ENCODE peak calls at places on chromosome 12, in nine cellular contexts. One of them, this sample, is unnamed.

GRCh38 chr12:70948236-70948975 is 27.9 kb upstream of the PTPRR start:
- DNase-seq in CD8-positive, alpha-beta T cell: no peak
- DNase-seq in PC-3: no peak
- DNase-seq in tibial artery: no peak
- DNase-seq in psoas muscle: no peak
- DNase-seq in uterus: no peak
- DNase-seq in AG04450: no peak
- DNase-seq in fibroblast of lung: peak
- DNase-seq in HCT116: no peak
- DNase-seq in this sample: no peak

GRCh38 chr12:78928200-78929074 is 63.9 kb downstream of the SYT1 start:
- DNase-seq in fibroblast of lung: peak
- DNase-seq in psoas muscle: no peak
- DNase-seq in CD8-positive, alpha-beta T cell: no peak
- DNase-seq in HCT116: peak
- DNase-seq in AG04450: peak
- DNase-seq in uterus: no peak
- DNase-seq in tibial artery: no peak
- DNase-seq in PC-3: peak
- DNase-seq in this sample: peak

GRCh38 chr12:100964026-100964425 is 169.4 kb downstream of the ANO4 start:
- DNase-seq in fibroblast of lung: no peak
- DNase-seq in AG04450: no peak
- DNase-seq in psoas muscle: no peak
- DNase-seq in CD8-positive, alpha-beta T cell: no peak
- DNase-seq in HCT116: no peak
- DNase-seq in PC-3: no peak
- DNase-seq in tibial artery: no peak
- DNase-seq in uterus: no peak
- DNase-seq in this sample: no peak

GRCh38 chr12:4091001-4091789 is 182.4 kb upstream of the CCND2 start:
- DNase-seq in psoas muscle: no peak
- DNase-seq in uterus: no peak
- DNase-seq in CD8-positive, alpha-beta T cell: no peak
- DNase-seq in AG04450: no peak
- DNase-seq in HCT116: no peak
- DNase-seq in tibial artery: no peak
- DNase-seq in fibroblast of lung: no peak
- DNase-seq in PC-3: no peak
- DNase-seq in this sample: no peak

GRCh38 chr12:21962236-21962635 is 21.0 kb upstream of the ABCC9 start:
- DNase-seq in tibial artery: no peak
- DNase-seq in AG04450: no peak
- DNase-seq in PC-3: peak
- DNase-seq in psoas muscle: no peak
- DNase-seq in CD8-positive, alpha-beta T cell: no peak
- DNase-seq in fibroblast of lung: peak
- DNase-seq in uterus: no peak
- DNase-seq in HCT116: no peak
- DNase-seq in this sample: no peak

GRCh38 chr12:112898380-112898779 is 8.4 kb upstream of the OAS1 start:
- DNase-seq in AG04450: no peak
- DNase-seq in HCT116: no peak
- DNase-seq in PC-3: no peak
- DNase-seq in uterus: no peak
- DNase-seq in CD8-positive, alpha-beta T cell: no peak
- DNase-seq in psoas muscle: no peak
- DNase-seq in fibroblast of lung: no peak
- DNase-seq in tibial artery: no peak
- DNase-seq in this sample: no peak

GRCh38 chr12:90098132-90098779 is 389.6 kb upstream of the ATP2B1 start:
- DNase-seq in fibroblast of lung: peak
- DNase-seq in tibial artery: no peak
- DNase-seq in PC-3: no peak
- DNase-seq in psoas muscle: no peak
- DNase-seq in CD8-positive, alpha-beta T cell: no peak
- DNase-seq in uterus: no peak
- DNase-seq in HCT116: no peak
- DNase-seq in AG04450: no peak
- DNase-seq in this sample: no peak

GRCh38 chr12:69873429-69873828 is 48.4 kb downstream of the MYRFL start:
- DNase-seq in PC-3: peak
- DNase-seq in fibroblast of lung: peak
- DNase-seq in HCT116: no peak
- DNase-seq in uterus: no peak
- DNase-seq in AG04450: no peak
- DNase-seq in psoas muscle: no peak
- DNase-seq in tibial artery: no peak
- DNase-seq in CD8-positive, alpha-beta T cell: no peak
- DNase-seq in this sample: peak

DNA sequence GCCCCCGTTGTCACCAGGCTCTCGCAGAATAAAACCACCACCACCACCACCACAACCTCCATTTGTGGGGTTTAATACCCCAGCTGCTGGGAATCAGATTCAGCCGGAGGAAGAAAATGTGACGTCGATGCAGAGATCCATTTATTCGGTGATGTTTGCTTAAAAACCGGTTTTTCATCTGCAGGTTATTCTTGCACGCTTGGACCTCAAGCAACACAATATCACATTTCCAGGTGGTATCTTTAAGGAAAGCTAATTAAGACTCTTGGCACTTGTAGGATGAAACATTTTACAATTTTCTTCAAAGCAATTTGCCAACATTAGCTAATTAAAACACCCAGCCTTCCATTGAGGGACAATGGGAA is 39.8 kb downstream of the SPRING1 start:
- DNase-seq in fibroblast of lung: no peak
- DNase-seq in uterus: no peak
- DNase-seq in tibial artery: no peak
- DNase-seq in psoas muscle: no peak
- DNase-seq in AG04450: no peak
- DNase-seq in PC-3: peak
- DNase-seq in CD8-positive, alpha-beta T cell: no peak
- DNase-seq in HCT116: no peak
- DNase-seq in this sample: no peak
- H3K27ac ChIP-seq in fibroblast of lung: no peak
- H3K27ac ChIP-seq in uterus: no peak
- H3K27ac ChIP-seq in tibial artery: no peak
- H3K27ac ChIP-seq in psoas muscle: no peak
- H3K27ac ChIP-seq in AG04450: no peak
- H3K27ac ChIP-seq in PC-3: peak
- H3K27ac ChIP-seq in CD8-positive, alpha-beta T cell: no peak
- H3K27ac ChIP-seq in HCT116: no peak
- H3K27ac ChIP-seq in this sample: no peak

GRCh38 chr12:115791331-115791730 is 486.2 kb downstream of the MED13L start:
- DNase-seq in PC-3: no peak
- DNase-seq in AG04450: no peak
- DNase-seq in CD8-positive, alpha-beta T cell: no peak
- DNase-seq in tibial artery: no peak
- DNase-seq in uterus: no peak
- DNase-seq in psoas muscle: no peak
- DNase-seq in fibroblast of lung: no peak
- DNase-seq in HCT116: no peak
- DNase-seq in this sample: no peak

GRCh38 chr12:115799610-115800009 is 477.9 kb downstream of the MED13L start:
- DNase-seq in AG04450: no peak
- DNase-seq in HCT116: no peak
- DNase-seq in psoas muscle: no peak
- DNase-seq in PC-3: no peak
- DNase-seq in CD8-positive, alpha-beta T cell: no peak
- DNase-seq in uterus: no peak
- DNase-seq in fibroblast of lung: no peak
- DNase-seq in tibial artery: no peak
- DNase-seq in this sample: peak

GRCh38 chr12:115798309-115798917 is 479.1 kb downstream of the MED13L start:
- DNase-seq in tibial artery: no peak
- DNase-seq in fibroblast of lung: no peak
- DNase-seq in HCT116: no peak
- DNase-seq in uterus: no peak
- DNase-seq in PC-3: no peak
- DNase-seq in psoas muscle: no peak
- DNase-seq in CD8-positive, alpha-beta T cell: no peak
- DNase-seq in AG04450: no peak
- DNase-seq in this sample: no peak

GRCh38 chr12:115790526-115790925 is 487.0 kb downstream of the MED13L start:
- DNase-seq in PC-3: no peak
- DNase-seq in tibial artery: no peak
- DNase-seq in HCT116: no peak
- DNase-seq in AG04450: no peak
- DNase-seq in psoas muscle: no peak
- DNase-seq in CD8-positive, alpha-beta T cell: no peak
- DNase-seq in uterus: no peak
- DNase-seq in fibroblast of lung: no peak
- DNase-seq in this sample: no peak

DNA sequence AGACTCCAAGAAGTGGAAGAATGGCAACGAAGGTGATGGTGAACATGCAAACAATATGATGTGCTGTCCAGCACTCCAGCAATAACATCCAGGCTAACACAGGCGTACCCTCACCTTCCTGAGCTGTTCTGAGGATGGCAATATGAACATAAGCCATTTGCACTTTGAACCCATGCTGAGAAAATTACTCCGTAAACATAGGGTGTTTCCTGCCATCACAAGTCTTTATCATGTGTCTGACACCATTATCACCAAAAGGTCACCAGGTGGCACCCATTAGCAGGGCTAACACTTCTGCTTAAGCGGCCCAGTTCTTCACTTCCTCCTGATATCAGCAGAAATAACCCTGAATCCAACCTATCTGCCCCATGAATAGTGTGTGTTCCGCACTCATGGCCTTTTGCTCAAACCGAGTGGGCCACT is 482.8 kb downstream of the MED13L start:
- DNase-seq in CD8-positive, alpha-beta T cell: no peak
- DNase-seq in uterus: no peak
- DNase-seq in AG04450: no peak
- DNase-seq in tibial artery: no peak
- DNase-seq in psoas muscle: no peak
- DNase-seq in fibroblast of lung: no peak
- DNase-seq in PC-3: peak
- DNase-seq in HCT116: no peak
- DNase-seq in this sample: no peak
- TF ChIP-seq CTCF in CD8-positive, alpha-beta T cell: no peak
- TF ChIP-seq CTCF in uterus: no peak
- TF ChIP-seq CTCF in AG04450: no peak
- TF ChIP-seq CTCF in tibial artery: no peak
- TF ChIP-seq CTCF in psoas muscle: peak
- TF ChIP-seq CTCF in fibroblast of lung: no peak
- TF ChIP-seq CTCF in PC-3: peak
- TF ChIP-seq CTCF in HCT116: no peak
- TF ChIP-seq CTCF in this sample: no peak

GRCh38 chr12:51019927-51020326 is 6.3 kb downstream of the SLC11A2 start:
- DNase-seq in CD8-positive, alpha-beta T cell: no peak
- DNase-seq in uterus: no peak
- DNase-seq in AG04450: no peak
- DNase-seq in fibroblast of lung: no peak
- DNase-seq in tibial artery: no peak
- DNase-seq in PC-3: no peak
- DNase-seq in psoas muscle: no peak
- DNase-seq in HCT116: no peak
- DNase-seq in this sample: no peak
- H3K27ac ChIP-seq in CD8-positive, alpha-beta T cell: no peak
- H3K27ac ChIP-seq in uterus: no peak
- H3K27ac ChIP-seq in AG04450: no peak
- H3K27ac ChIP-seq in fibroblast of lung: no peak
- H3K27ac ChIP-seq in tibial artery: no peak
- H3K27ac ChIP-seq in PC-3: no peak
- H3K27ac ChIP-seq in psoas muscle: no peak
- H3K27ac ChIP-seq in HCT116: no peak
- H3K27ac ChIP-seq in this sample: no peak

DNA sequence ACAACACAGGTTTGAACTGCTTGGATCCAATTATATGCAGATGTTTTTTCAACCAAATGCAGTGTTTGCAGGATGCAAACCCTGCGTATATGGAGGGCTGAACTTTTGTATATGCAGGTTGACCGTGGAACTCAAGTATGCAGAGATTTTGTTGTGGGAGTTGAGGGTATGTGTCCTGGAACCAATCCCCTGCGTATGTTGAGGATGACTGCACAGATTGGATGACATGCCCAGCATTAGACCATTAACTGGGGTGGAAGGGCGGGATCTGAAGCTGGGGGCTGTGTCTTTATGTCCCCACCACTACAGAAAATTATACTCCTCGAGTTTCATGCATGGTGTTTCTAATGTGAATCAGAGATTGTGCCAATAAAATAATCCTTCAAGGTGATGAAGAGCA is 162.2 kb upstream of the RMST start:
- DNase-seq in tibial artery: no peak
- DNase-seq in fibroblast of lung: no peak
- DNase-seq in HCT116: no peak
- DNase-seq in psoas muscle: no peak
- DNase-seq in PC-3: no peak
- DNase-seq in CD8-positive, alpha-beta T cell: no peak
- DNase-seq in uterus: no peak
- DNase-seq in AG04450: no peak
- DNase-seq in this sample: no peak
- TF ChIP-seq CTCF in tibial artery: no peak
- TF ChIP-seq CTCF in fibroblast of lung: no peak
- TF ChIP-seq CTCF in HCT116: no peak
- TF ChIP-seq CTCF in psoas muscle: no peak
- TF ChIP-seq CTCF in PC-3: no peak
- TF ChIP-seq CTCF in CD8-positive, alpha-beta T cell: no peak
- TF ChIP-seq CTCF in uterus: no peak
- TF ChIP-seq CTCF in AG04450: no peak
- TF ChIP-seq CTCF in this sample: no peak